ENCODE peak calls at places on chromosome 21, in seven cellular contexts. P is AG09319, M is Peyer's patch, B is fibroblast of lung, F is frontal cortex, N is type B pancreatic cell, U is MG63. G is an unnamed sample.

GRCh38 chr21:44002511-44002910 is 9.6 kb upstream of the TRAPPC10 start:
- DNase-seq in P (no peak), M (peak), B (no peak), F (no peak), N (no peak), U (no peak), G (no peak)

GRCh38 chr21:46295996-46296752 is 10.0 kb downstream of the YBEY start:
- DNase-seq in P (peak), M (peak), B (peak), F (peak), N (no peak), U (no peak), G (peak)

GRCh38 chr21:25115021-25115420 is 492.3 kb downstream of the MRPL39 start:
- DNase-seq in P (no peak), M (no peak), B (no peak), F (no peak), N (no peak), U (no peak), G (no peak)

GRCh38 chr21:21688877-21689276 is 690.7 kb downstream of the NCAM2 start:
- DNase-seq in P (no peak), M (no peak), B (peak), F (no peak), N (no peak), U (peak), G (no peak)

GRCh38 chr21:46196733-46197132 is 12.5 kb upstream of the SPATC1L start:
- DNase-seq in P (no peak), M (peak), B (no peak), F (no peak), N (peak), U (no peak), G (no peak)

GRCh38 chr21:33421713-33422393 is 18.6 kb downstream of the IFNGR2 start:
- DNase-seq in P (no peak), M (no peak), B (no peak), F (no peak), N (no peak), U (no peak), G (no peak)

GRCh38 chr21:37373539-37373938 is 7.0 kb downstream of the DYRK1A start:
- DNase-seq in P (no peak), M (no peak), B (no peak), F (no peak), N (no peak), U (no peak), G (no peak)

GRCh38 chr21:45302082-45303061 is 14.7 kb upstream of the POFUT2 start:
- DNase-seq in P (no peak), M (peak), B (peak), F (no peak), N (no peak), U (no peak), G (peak)

GRCh38 chr21:29798840-29799239 is 141.0 kb downstream of the GRIK1 start:
- DNase-seq in P (no peak), M (no peak), B (no peak), F (no peak), N (no peak), U (no peak), G (no peak)

GRCh38 chr21:35164380-35164779 is 115.3 kb upstream of the RUNX1 start:
- DNase-seq in P (no peak), M (no peak), B (no peak), F (no peak), N (no peak), U (no peak), G (no peak)

GRCh38 chr21:43209575-43210453 is 41.0 kb downstream of the CRYAA start:
- DNase-seq in P (no peak), M (no peak), B (peak), F (no peak), N (peak), U (no peak), G (peak)

GRCh38 chr21:45846373-45847160 is 135.0 kb upstream of the COL6A1 start:
- DNase-seq in P (no peak), M (peak), B (peak), F (no peak), N (peak), U (no peak), G (no peak)

GRCh38 chr21:45139473-45139872 is 65.1 kb downstream of the ADARB1 start:
- DNase-seq in P (no peak), M (no peak), B (no peak), F (no peak), N (no peak), U (no peak), G (no peak)

GRCh38 chr21:35079181-35079580 is 30.1 kb upstream of the RUNX1 start:
- DNase-seq in P (no peak), M (no peak), B (no peak), F (no peak), N (no peak), U (no peak), G (no peak)

GRCh38 chr21:31346256-31346821 is 2.3 kb upstream of the TIAM1 start:
- DNase-seq in P (no peak), M (no peak), B (no peak), F (no peak), N (no peak), U (no peak), G (no peak)

GRCh38 chr21:38159355-38159754 is 97.4 kb upstream of the KCNJ15 start:
- DNase-seq in P (peak), M (no peak), B (peak), F (no peak), N (no peak), U (peak), G (no peak)

GRCh38 chr21:44024257-44024656 is 12.1 kb downstream of the TRAPPC10 start:
- DNase-seq in P (no peak), M (no peak), B (no peak), F (no peak), N (no peak), U (no peak), G (no peak)

GRCh38 chr21:31530918-31531705 is 128.4 kb upstream of the SOD1 start:
- DNase-seq in P (no peak), M (no peak), B (no peak), F (no peak), N (no peak), U (no peak), G (no peak)

GRCh38 chr21:19510653-19511052 is 1107.1 kb upstream of the TMPRSS15 start:
- DNase-seq in P (no peak), M (no peak), B (no peak), F (no peak), N (no peak), U (no peak), G (no peak)

GRCh38 chr21:42456457-42456856 is 39.6 kb downstream of the RSPH1 start:
- DNase-seq in P (no peak), M (peak), B (no peak), F (no peak), N (no peak), U (no peak), G (no peak)

GRCh38 chr21:33640697-33641338 is 723 bp downstream of the CRYZL1 start:
- DNase-seq in P (no peak), M (no peak), B (peak), F (no peak), N (no peak), U (no peak), G (no peak)

GRCh38 chr21:19878133-19878532 is 1120.1 kb upstream of the NCAM2 start:
- DNase-seq in P (no peak), M (no peak), B (no peak), F (no peak), N (no peak), U (no peak), G (no peak)

G was measured in skeletal muscle cell.